ENCODE peak calls at places on chromosomes 6 and 20, in seven cellular contexts. J is IMR-90, G is epithelial cell of esophagus, P is hypothalamus, B is iPS-NIHi11, A is GM03348, Q is NCI-H2081. H is an unnamed sample.

GRCh38 chr6:123226398-123226797 is 230.4 kb downstream of the CLVS2 start:
- DNase-seq in J (no peak), G (no peak), P (no peak), B (no peak), A (no peak), Q (no peak), H (no peak)

GRCh38 chr6:868212-868611 is 175.3 kb upstream of the EXOC2 start:
- DNase-seq in J (no peak), G (no peak), P (no peak), B (no peak), A (no peak), Q (no peak), H (no peak)

GRCh38 chr6:154923199-154923869 is 71.8 kb upstream of the TIAM2 start:
- DNase-seq in J (no peak), G (no peak), P (no peak), B (no peak), A (no peak), Q (no peak), H (no peak)

GRCh38 chr6:158708239-158708638 is 58.4 kb downstream of the SYTL3 start:
- DNase-seq in J (peak; percentile 60), G (no peak), P (no peak), B (no peak), A (no peak), Q (no peak), H (peak; percentile 15)

GRCh38 chr6:152180601-152181000 is 373.1 kb downstream of the ESR1 start:
- DNase-seq in J (no peak), G (no peak), P (no peak), B (no peak), A (no peak), Q (no peak), H (no peak)

GRCh38 chr20:52150440-52151258 is 40.9 kb downstream of the ZFP64 start:
- DNase-seq in J (peak; percentile 58), G (peak; percentile 56), P (peak; percentile 1), B (peak; percentile 60), A (peak; percentile 76), Q (peak; percentile 56), H (peak; percentile 55)

GRCh38 chr6:39005774-39006173 is 42.8 kb upstream of the GLP1R start:
- DNase-seq in J (no peak), G (no peak), P (no peak), B (no peak), A (no peak), Q (peak; percentile 75), H (no peak)

GRCh38 chr20:63215101-63216040 is 560 bp downstream of the YTHDF1 start:
- DNase-seq in J (peak; percentile 60), G (peak; percentile 50), P (no peak), B (peak; percentile 77), A (peak; percentile 82), Q (peak; percentile 20), H (peak; percentile 59)

GRCh38 chr6:65289491-65289890 is 417.5 kb downstream of the EYS start:
- DNase-seq in J (peak; percentile 21), G (peak; percentile 2), P (no peak), B (no peak), A (no peak), Q (no peak), H (no peak)

GRCh38 chr20:11901127-11901526 is 16.6 kb upstream of the BTBD3 start:
- DNase-seq in J (peak; percentile 90), G (peak; percentile 87), P (no peak), B (no peak), A (peak; percentile 81), Q (no peak), H (peak; percentile 91)

GRCh38 chr6:97138581-97138980 is 144.4 kb downstream of the MMS22L start:
- DNase-seq in J (no peak), G (peak; percentile 52), P (no peak), B (no peak), A (no peak), Q (no peak), H (no peak)

GRCh38 chr6:87071683-87072082 is 23.2 kb downstream of the CGA start:
- DNase-seq in J (no peak), G (no peak), P (no peak), B (no peak), A (no peak), Q (no peak), H (no peak)

GRCh38 chr6:106186172-106186571 is 100.0 kb downstream of the PRDM1 start:
- DNase-seq in J (no peak), G (no peak), P (no peak), B (no peak), A (no peak), Q (no peak), H (no peak)

GRCh38 chr6:100226811-100227210 is 232.8 kb upstream of the MCHR2 start:
- DNase-seq in J (no peak), G (no peak), P (no peak), B (no peak), A (no peak), Q (no peak), H (peak; percentile 26)

GRCh38 chr6:30007132-30007764 is 53.8 kb upstream of the POLR1H start:
- DNase-seq in J (no peak), G (peak; percentile 30), P (no peak), B (peak; percentile 46), A (peak; percentile 21), Q (no peak), H (no peak)

GRCh38 chr6:169035381-169036280 is 218.0 kb downstream of the THBS2 start:
- DNase-seq in J (peak; percentile 44), G (peak; percentile 11), P (no peak), B (no peak), A (peak; percentile 80), Q (no peak), H (peak; percentile 89)

GRCh38 chr6:148192310-148192709 is 150.3 kb upstream of the SASH1 start:
- DNase-seq in J (peak; percentile 89), G (peak; percentile 59), P (no peak), B (no peak), A (peak; percentile 77), Q (no peak), H (peak; percentile 93)

GRCh38 chr6:19245656-19246055 is 591.5 kb upstream of the ID4 start:
- DNase-seq in J (no peak), G (no peak), P (no peak), B (no peak), A (no peak), Q (no peak), H (no peak)

GRCh38 chr6:148981515-148981914 is 234.7 kb downstream of the UST start:
- DNase-seq in J (no peak), G (no peak), P (no peak), B (no peak), A (no peak), Q (no peak), H (peak; percentile 53)

GRCh38 chr6:30067460-30068139 is 602 bp downstream of the PPP1R11 start:
- DNase-seq in J (no peak), G (no peak), P (no peak), B (peak; percentile 80), A (no peak), Q (no peak), H (no peak)